ENCODE peak calls at places on chromosomes 6 and 20, in six cellular contexts. O is left lung, X is left ventricle myocardium inferior, V is ascending aorta, S is lower lobe of right lung, I is tibial artery. M is an unnamed sample. For H3K4me1, the result is how much of the 10 kb centered on the place peaks cover.

GRCh38 chr20:4795394-4795793 is 73.7 kb downstream of the PRND start:
- DNase-seq in O (no peak), X (no peak), V (no peak), S (no peak), I (peak), M (no peak)

GRCh38 chr6:105849741-105850140 is 236.4 kb upstream of the PRDM1 start:
- DNase-seq in O (no peak), X (no peak), V (no peak), S (no peak), I (no peak), M (no peak)

GRCh38 chr6:13261464-13261994 is 66.8 kb downstream of the TBC1D7 start:
- DNase-seq in O (no peak), X (no peak), V (no peak), S (no peak), I (no peak), M (no peak)

GRCh38 chr6:47162793-47163192 is 120.7 kb upstream of the ADGRF1 start:
- DNase-seq in O (no peak), X (no peak), V (no peak), S (no peak), I (no peak), M (no peak)

GRCh38 chr20:24949756-24950127 is 673 bp downstream of the CST7 start:
- DNase-seq in O (no peak), X (no peak), V (no peak), S (no peak), I (no peak), M (no peak)

GRCh38 chr20:2237059-2237458 is 58.7 kb upstream of the TGM3 start:
- DNase-seq in O (peak), X (no peak), V (peak), S (no peak), I (peak), M (no peak)

GRCh38 chr6:91173651-91174050 is 586.8 kb upstream of the MAP3K7 start:
- DNase-seq in O (no peak), X (no peak), V (no peak), S (no peak), I (no peak), M (no peak)

GRCh38 chr6:32932132-32932868 is 8.5 kb downstream of the HLA-DMB start:
- DNase-seq in O (no peak), X (no peak), V (no peak), S (no peak), I (no peak), M (no peak)

GRCh38 chr6:20236899-20237600 is 24.8 kb upstream of the MBOAT1 start:
- DNase-seq in O (no peak), X (no peak), V (no peak), S (no peak), I (no peak), M (no peak)

GRCh38 chr6:143691155-143691554 is 13.4 kb downstream of the PHACTR2 start:
- DNase-seq in O (no peak), X (no peak), V (no peak), S (no peak), I (no peak), M (no peak)

GRCh38 chr6:39905640-39905975 is 28.7 kb downstream of the MOCS1 start:
- DNase-seq in O (no peak), X (no peak), V (no peak), S (no peak), I (no peak), M (no peak)

GRCh38 chr6:120489941-120490340 is 844.3 kb downstream of the TBC1D32 start:
- DNase-seq in O (no peak), X (no peak), V (no peak), S (no peak), I (no peak), M (no peak)

GRCh38 chr6:132598473-132598872 is 8.9 kb upstream of the TAAR5 start:
- DNase-seq in O (no peak), X (no peak), V (no peak), S (no peak), I (no peak), M (no peak)

DNA sequence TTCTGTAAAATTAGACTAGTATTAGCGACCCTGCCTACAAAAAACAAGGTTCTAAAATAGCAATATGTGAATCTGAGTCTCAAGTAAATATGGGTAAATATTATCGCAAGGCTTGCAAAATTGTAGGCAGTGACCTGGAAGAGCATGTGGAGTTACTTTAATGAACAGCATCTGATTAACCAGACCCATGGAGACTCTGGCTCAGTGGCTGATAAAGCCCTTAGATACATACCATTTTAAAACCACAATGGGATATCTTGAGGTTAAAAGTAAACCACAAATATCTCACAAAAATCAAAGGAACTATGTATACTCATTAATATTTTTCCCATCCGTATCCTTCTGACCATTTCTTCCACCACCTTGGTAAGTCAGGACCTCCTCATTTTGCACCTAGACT is 187.0 kb downstream of the MTFR2 start:
- DNase-seq in O (no peak), X (no peak), V (no peak), S (no peak), I (no peak), M (no peak)
- H3K4me3 ChIP-seq in O (no peak), X (no peak), V (no peak), S (no peak), I (no peak), M (no peak)

GRCh38 chr6:15444881-15445280 is 199.0 kb downstream of the JARID2 start:
- DNase-seq in O (no peak), X (no peak), V (no peak), S (no peak), I (no peak), M (no peak)

GRCh38 chr6:15443119-15443518 is 197.2 kb downstream of the JARID2 start:
- DNase-seq in O (no peak), X (no peak), V (no peak), S (no peak), I (no peak), M (no peak)

GRCh38 chr6:15441982-15442381 is 196.1 kb downstream of the JARID2 start:
- DNase-seq in O (no peak), X (no peak), V (no peak), S (no peak), I (no peak), M (no peak)

GRCh38 chr6:15442467-15442866 is 196.6 kb downstream of the JARID2 start:
- DNase-seq in O (no peak), X (no peak), V (no peak), S (no peak), I (no peak), M (no peak)

GRCh38 chr6:15444081-15444731 is 198.3 kb downstream of the JARID2 start:
- DNase-seq in O (no peak), X (no peak), V (no peak), S (no peak), I (no peak), M (no peak)
- H3K4me1 ChIP-seq in O (under half), X (half or more), V (under half), S (half or more), I (under half), M (under half)

GRCh38 chr20:58130574-58130973 is 97.9 kb downstream of the ANKRD60 start:
- DNase-seq in O (no peak), X (no peak), V (no peak), S (no peak), I (no peak), M (no peak)

GRCh38 chr20:58131581-58132142 is 96.8 kb downstream of the ANKRD60 start:
- DNase-seq in O (no peak), X (no peak), V (no peak), S (no peak), I (no peak), M (no peak)

GRCh38 chr20:58130156-58130555 is 98.3 kb downstream of the ANKRD60 start:
- DNase-seq in O (no peak), X (no peak), V (no peak), S (no peak), I (no peak), M (no peak)

GRCh38 chr20:58129736-58130135 is 98.7 kb downstream of the ANKRD60 start:
- DNase-seq in O (no peak), X (no peak), V (peak), S (no peak), I (no peak), M (no peak)

GRCh38 chr20:58131111-58131510 is 97.3 kb downstream of the ANKRD60 start:
- DNase-seq in O (no peak), X (no peak), V (no peak), S (no peak), I (no peak), M (no peak)
- H3K4me3 ChIP-seq in O (no peak), X (peak), V (peak), S (no peak), I (no peak), M (no peak)

GRCh38 chr6:56772737-56773184 is 130.1 kb upstream of the DST start:
- DNase-seq in O (no peak), X (peak), V (peak), S (no peak), I (peak), M (no peak)
- H3K4me1 ChIP-seq in O (under half), X (half or more), V (under half), S (under half), I (half or more), M (under half)

GRCh38 chr6:53043626-53044025 is 21.6 kb upstream of the FBXO9 start:
- DNase-seq in O (no peak), X (no peak), V (no peak), S (no peak), I (no peak), M (no peak)
- H3K4me3 ChIP-seq in O (no peak), X (no peak), V (no peak), S (no peak), I (no peak), M (no peak)

DNA sequence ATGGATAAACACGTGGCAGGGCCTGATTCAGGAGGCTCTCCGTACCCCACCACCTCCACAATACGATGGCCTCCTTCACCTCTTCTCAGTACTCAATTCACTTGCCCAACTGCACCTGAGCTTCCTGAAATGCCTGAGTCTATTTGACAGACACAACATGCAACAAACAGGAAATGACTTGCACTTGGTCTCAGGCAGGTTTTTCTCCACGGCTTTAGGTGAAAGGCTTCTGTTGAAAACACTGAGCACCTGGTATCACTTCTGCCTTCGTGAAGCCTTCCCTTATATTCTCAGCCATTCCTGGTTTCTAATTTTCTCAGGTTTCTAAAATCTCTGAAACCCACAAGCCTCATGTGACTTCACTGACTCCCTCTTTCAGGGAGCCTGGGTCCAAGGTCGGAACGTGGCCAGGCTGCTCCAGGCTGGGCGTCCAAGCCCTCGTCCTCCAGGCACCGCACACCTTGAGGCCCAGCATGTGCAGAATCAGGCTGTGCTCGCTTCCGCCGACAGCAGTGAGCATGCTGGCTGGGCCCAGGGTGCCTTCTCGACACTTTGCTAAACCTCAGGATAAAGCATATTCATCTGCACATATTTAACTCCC is 34.7 kb downstream of the TAF4 start:
- DNase-seq in O (no peak), X (no peak), V (no peak), S (no peak), I (no peak), M (no peak)
- H3K4me1 ChIP-seq in O (under half), X (under half), V (under half), S (under half), I (under half), M (under half)

DNA sequence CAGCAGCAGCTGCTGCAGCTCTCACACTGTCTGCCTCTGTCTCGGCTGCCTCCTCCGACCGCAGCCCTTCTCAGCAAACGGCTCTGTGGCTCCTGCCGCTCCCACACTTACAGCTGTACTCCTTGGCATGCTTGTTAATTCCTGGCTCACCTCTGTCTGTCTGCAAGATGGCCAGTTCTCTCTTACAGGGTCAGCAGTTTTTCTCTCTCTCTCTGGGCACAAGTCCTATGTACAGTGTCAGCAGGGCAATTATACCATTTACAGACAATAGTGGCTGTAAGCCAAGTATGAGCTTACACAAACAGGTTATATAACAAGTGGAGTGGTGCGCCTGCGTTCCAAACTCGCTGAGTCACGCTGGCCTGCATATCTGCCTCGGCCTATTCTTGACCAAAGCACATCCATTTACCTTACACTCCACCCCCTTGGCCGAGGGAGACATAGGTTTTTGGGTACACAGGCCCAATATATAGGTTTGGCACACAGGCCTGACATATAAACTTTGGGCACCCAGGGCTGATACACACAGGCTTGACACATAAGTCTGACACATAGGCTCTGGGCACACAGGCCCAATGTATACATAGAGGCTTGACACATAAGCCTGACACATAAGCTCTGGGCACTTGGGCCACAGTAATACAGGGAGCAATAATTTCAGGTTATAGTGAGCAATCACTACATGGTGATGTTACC is 4.4 kb downstream of the ZKSCAN3 start:
- DNase-seq in O (peak), X (peak), V (no peak), S (peak), I (no peak), M (no peak)
- H3K4me3 ChIP-seq in O (no peak), X (peak), V (no peak), S (peak), I (no peak), M (peak)

GRCh38 chr20:49677777-49678758 is 35.6 kb downstream of the B4GALT5 start:
- DNase-seq in O (no peak), X (no peak), V (no peak), S (no peak), I (no peak), M (no peak)

GRCh38 chr20:49682798-49683197 is 30.9 kb downstream of the B4GALT5 start:
- DNase-seq in O (no peak), X (no peak), V (no peak), S (no peak), I (no peak), M (no peak)

GRCh38 chr20:49682278-49682677 is 31.4 kb downstream of the B4GALT5 start:
- DNase-seq in O (no peak), X (no peak), V (no peak), S (no peak), I (no peak), M (no peak)

GRCh38 chr20:49676581-49677291 is 36.9 kb downstream of the B4GALT5 start:
- DNase-seq in O (peak), X (no peak), V (no peak), S (no peak), I (no peak), M (no peak)

DNA sequence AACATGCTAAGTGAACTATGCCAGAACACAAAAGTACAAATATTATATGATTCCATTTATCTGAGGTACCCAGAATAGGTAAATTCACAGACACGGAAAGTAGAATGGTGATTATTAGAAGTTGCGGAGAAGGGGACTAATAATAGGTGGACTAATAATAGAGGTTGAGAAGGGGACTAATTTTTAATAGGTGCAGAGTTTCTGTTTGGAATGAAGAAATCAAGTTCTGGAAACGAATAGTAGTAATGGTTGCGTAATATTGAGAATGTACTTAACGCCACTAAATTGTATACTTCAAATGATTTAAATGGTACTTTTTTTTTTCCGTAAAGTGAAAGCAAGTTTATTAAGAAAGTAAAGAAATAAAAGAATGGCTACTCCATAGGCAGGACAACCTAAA is 33.2 kb downstream of the B4GALT5 start:
- DNase-seq in O (no peak), X (no peak), V (no peak), S (no peak), I (no peak), M (no peak)
- H3K4me1 ChIP-seq in O (half or more), X (half or more), V (under half), S (half or more), I (half or more), M (half or more)

DNA sequence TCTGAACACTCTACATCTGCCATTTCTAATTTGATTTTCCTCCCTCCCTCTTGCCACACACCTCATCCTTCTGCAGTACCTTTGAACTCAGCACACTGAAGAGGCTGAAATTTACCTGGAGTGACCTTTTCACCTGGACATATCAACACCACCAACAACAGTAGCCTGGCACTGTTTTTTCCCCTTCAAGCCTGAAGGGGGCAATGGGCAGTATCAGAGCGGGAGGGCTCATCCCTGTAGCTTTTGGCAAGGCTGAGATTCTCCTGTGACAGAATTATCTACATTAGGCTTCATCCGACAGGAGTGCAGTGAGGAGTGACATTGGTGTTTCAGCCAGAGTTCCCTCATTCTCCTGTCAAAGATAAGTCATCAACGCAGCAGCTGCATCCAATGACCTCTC is 312.8 kb upstream of the SPTLC3 start:
- DNase-seq in O (no peak), X (no peak), V (no peak), S (no peak), I (no peak), M (no peak)
- H3K4me3 ChIP-seq in O (no peak), X (no peak), V (no peak), S (no peak), I (no peak), M (no peak)